ENCODE peak calls at places on chromosomes 7 and 10, in seven cellular contexts. P, G, U, Y, D, M and S are unnamed samples.

GRCh38 chr10:117345143-117345542 is 30.1 kb downstream of the PDZD8 start:
- DNase-seq in P (no peak), G (no peak), U (peak), Y (no peak), D (no peak), M (no peak), S (no peak)

GRCh38 chr7:102089175-102090098 is 197.2 kb upstream of the SH2B2 start:
- DNase-seq in P (no peak), G (no peak), U (no peak), Y (no peak), D (no peak), M (no peak), S (no peak)

GRCh38 chr10:43820663-43821062 is 172.0 kb upstream of the ZNF32 start:
- DNase-seq in P (no peak), G (no peak), U (no peak), Y (no peak), D (no peak), M (no peak), S (no peak)

GRCh38 chr7:151796871-151797270 is 80.0 kb downstream of the PRKAG2 start:
- DNase-seq in P (no peak), G (no peak), U (no peak), Y (no peak), D (peak), M (no peak), S (no peak)

GRCh38 chr7:157569967-157570366 is 233.2 kb downstream of the DNAJB6 start:
- DNase-seq in P (no peak), G (no peak), U (no peak), Y (no peak), D (no peak), M (no peak), S (no peak)

GRCh38 chr10:607545-608196 is 81.8 kb downstream of the DIP2C start:
- DNase-seq in P (no peak), G (no peak), U (no peak), Y (no peak), D (no peak), M (no peak), S (no peak)

GRCh38 chr7:64879097-64879730 is 23.9 kb upstream of the ZNF273 start:
- DNase-seq in P (no peak), G (no peak), U (no peak), Y (no peak), D (no peak), M (no peak), S (no peak)

GRCh38 chr10:114902151-114902550 is 35.8 kb upstream of the TRUB1 start:
- DNase-seq in P (no peak), G (peak), U (no peak), Y (no peak), D (no peak), M (no peak), S (no peak)

GRCh38 chr7:89002942-89003618 is 207.5 kb upstream of the TEX47 start:
- DNase-seq in P (no peak), G (no peak), U (peak), Y (no peak), D (no peak), M (no peak), S (no peak)

GRCh38 chr10:125694874-125695273 is 11.9 kb upstream of the TEX36 start:
- DNase-seq in P (peak), G (peak), U (peak), Y (peak), D (no peak), M (no peak), S (no peak)

GRCh38 chr7:35036361-35037171 is 719 bp downstream of the DPY19L1 start:
- DNase-seq in P (peak), G (no peak), U (peak), Y (peak), D (peak), M (peak), S (no peak)

GRCh38 chr10:77290528-77291155 is 347.0 kb downstream of the KCNMA1 start:
- DNase-seq in P (peak), G (peak), U (peak), Y (peak), D (no peak), M (no peak), S (peak)

GRCh38 chr7:40888499-40888898 is 753.7 kb downstream of the SUGCT start:
- DNase-seq in P (no peak), G (no peak), U (no peak), Y (no peak), D (no peak), M (peak), S (no peak)

GRCh38 chr7:23600251-23600650 is 3.1 kb downstream of the CCDC126 start:
- DNase-seq in P (no peak), G (no peak), U (peak), Y (no peak), D (no peak), M (no peak), S (no peak)

GRCh38 chr7:140161047-140161446 is 15.7 kb downstream of the KDM7A start:
- DNase-seq in P (no peak), G (no peak), U (no peak), Y (no peak), D (no peak), M (no peak), S (no peak)

GRCh38 chr7:23338439-23338838 is 39.3 kb downstream of the MALSU1 start:
- DNase-seq in P (no peak), G (no peak), U (no peak), Y (no peak), D (no peak), M (no peak), S (no peak)

GRCh38 chr10:59651902-59652301 is 57.7 kb downstream of the SLC16A9 start:
- DNase-seq in P (no peak), G (no peak), U (no peak), Y (no peak), D (no peak), M (no peak), S (no peak)

GRCh38 chr10:91887075-91887899 is 22.0 kb downstream of the FGFBP3 start:
- DNase-seq in P (peak), G (no peak), U (peak), Y (no peak), D (peak), M (peak), S (no peak)

GRCh38 chr10:102604379-102604960 is 39.8 kb upstream of the TRIM8 start:
- DNase-seq in P (peak), G (no peak), U (peak), Y (peak), D (no peak), M (no peak), S (peak)

GRCh38 chr10:6694447-6695155 is 114.5 kb upstream of the PRKCQ start:
- DNase-seq in P (no peak), G (no peak), U (peak), Y (peak), D (no peak), M (no peak), S (peak)

GRCh38 chr7:84900215-84900614 is 286.6 kb downstream of the SEMA3D start:
- DNase-seq in P (no peak), G (no peak), U (no peak), Y (no peak), D (no peak), M (no peak), S (no peak)

GRCh38 chr7:100516135-100516812 is 22.7 kb upstream of the AGFG2 start:
- DNase-seq in P (no peak), G (peak), U (peak), Y (peak), D (peak), M (peak), S (no peak)

GRCh38 chr7:129170373-129171021 is 17.9 kb upstream of the SMO start:
- DNase-seq in P (no peak), G (no peak), U (no peak), Y (no peak), D (no peak), M (no peak), S (no peak)

GRCh38 chr7:129166745-129167144 is 21.7 kb upstream of the SMO start:
- DNase-seq in P (no peak), G (no peak), U (no peak), Y (peak), D (no peak), M (no peak), S (no peak)

GRCh38 chr7:129169171-129169643 is 19.2 kb upstream of the SMO start:
- DNase-seq in P (no peak), G (no peak), U (peak), Y (no peak), D (peak), M (peak), S (no peak)

GRCh38 chr7:129168219-129168991 is 20.0 kb upstream of the SMO start:
- DNase-seq in P (no peak), G (no peak), U (no peak), Y (no peak), D (no peak), M (no peak), S (no peak)

GRCh38 chr7:129169705-129170319 is 18.6 kb upstream of the SMO start:
- DNase-seq in P (no peak), G (no peak), U (no peak), Y (no peak), D (no peak), M (no peak), S (no peak)
- H3K4me3 ChIP-seq in P (no peak), G (no peak), U (peak), Y (no peak), D (peak), M (peak), S (no peak)

DNA sequence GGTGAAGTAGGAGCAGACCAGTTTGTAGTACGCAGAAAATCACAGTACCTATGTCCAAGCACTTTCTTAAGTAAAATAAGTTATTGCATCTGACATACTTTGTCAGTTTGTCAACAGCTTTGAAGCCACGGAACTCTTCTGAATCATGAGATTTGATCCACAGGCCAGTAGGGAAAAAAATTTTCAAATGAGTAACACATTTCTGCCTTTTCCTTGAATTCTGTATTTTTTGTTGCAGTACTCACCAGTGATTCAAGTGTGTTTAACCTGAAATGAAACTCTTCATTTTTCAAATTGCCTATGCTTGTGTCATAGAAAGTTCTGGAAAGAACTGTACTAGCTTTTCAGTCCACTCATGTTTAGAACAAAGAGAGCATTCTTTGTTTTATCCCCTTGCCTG is 337.7 kb downstream of the GATA3 start:
- DNase-seq in P (no peak), G (peak), U (no peak), Y (peak), D (no peak), M (no peak), S (no peak)
- TF ChIP-seq CTCF in P (no peak), G (no peak), U (no peak), Y (no peak), D (no peak), M (no peak), S (no peak)

DNA sequence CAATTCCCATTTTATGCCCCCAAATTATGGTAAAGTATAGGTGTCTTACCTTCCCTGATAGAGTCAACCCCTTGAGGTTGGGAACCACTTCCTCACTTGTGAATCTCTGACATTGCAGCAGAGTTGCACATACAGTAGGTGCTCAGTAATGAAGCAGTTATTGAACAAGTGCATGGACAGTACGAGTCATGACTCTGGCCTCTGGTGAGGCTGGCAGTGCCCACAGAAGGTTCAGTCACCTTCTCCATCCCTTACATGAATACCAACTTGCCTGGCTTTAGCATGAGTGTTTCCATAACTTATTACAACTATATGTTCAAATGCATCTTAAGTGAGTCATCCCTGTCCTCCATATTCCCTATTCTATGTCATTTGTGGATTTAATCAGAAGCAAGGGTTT is 340.0 kb downstream of the ELMO1 start:
- DNase-seq in P (no peak), G (no peak), U (no peak), Y (peak), D (no peak), M (no peak), S (no peak)
- H3K4me3 ChIP-seq in P (no peak), G (no peak), U (no peak), Y (no peak), D (no peak), M (no peak), S (no peak)

DNA sequence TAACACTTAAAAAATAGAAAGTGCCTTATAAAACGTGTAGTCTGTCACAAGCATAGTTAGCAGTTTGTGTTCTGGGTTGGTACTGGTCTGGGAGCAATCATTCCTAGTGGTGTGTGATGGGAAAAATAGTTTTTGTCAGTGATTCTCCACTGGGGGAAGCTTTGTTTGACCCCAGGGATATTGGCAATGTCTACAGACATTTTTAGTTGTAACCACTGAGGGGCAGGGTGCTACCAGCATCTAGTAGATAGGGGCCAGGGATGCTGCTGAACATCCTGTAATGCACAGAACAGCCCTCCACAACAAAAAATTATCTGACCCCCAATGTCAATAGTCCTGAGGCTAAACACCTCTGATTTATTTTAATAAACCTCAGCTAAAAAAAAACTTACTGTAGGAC is 51.6 kb upstream of the CREB5 start:
- DNase-seq in P (no peak), G (no peak), U (no peak), Y (no peak), D (no peak), M (no peak), S (no peak)
- TF ChIP-seq CTCF in P (no peak), G (no peak), U (no peak), Y (no peak), D (no peak), M (no peak), S (peak)

GRCh38 chr10:61987537-61987936 is 86.0 kb downstream of the ARID5B start:
- DNase-seq in P (no peak), G (no peak), U (no peak), Y (no peak), D (no peak), M (no peak), S (no peak)
- H3K4me3 ChIP-seq in P (no peak), G (no peak), U (no peak), Y (no peak), D (peak), M (no peak), S (no peak)

DNA sequence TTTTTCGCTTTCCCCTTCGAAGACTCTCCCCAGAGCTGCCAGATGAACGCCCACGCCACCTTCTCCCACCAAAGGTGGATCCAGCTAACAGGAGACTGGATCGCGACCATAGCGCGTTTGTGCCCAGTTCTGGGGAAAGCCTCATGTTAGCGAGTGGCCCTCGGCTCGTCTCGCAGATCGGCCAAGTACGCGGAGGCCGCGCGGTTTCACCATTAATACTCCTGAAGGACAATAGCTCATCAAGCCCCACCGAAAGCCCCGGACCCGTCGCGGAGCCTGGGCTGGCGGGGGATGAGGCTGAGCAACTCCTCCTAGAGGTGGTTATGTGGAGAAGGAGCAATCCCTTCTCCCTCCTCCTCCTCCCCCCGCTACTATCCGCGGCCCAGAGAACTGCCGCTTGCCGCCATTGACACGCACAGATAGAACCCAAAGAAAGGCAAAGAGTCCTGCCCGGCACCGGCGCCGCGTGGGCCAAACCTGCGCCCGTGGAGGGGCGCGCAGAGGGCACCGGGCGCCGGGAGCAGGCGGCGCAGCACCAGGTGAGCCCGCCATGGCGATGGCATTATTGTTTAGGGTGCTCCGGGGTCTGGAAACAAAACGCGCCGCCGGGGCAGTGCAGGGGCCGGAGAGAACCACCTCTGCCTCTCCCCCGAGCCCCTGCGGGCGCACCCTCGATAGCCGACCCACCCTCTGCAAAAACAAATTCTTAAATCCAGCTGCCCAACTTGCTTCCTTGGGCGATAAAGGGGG is at the start of gene MACROH2A2:
- DNase-seq in P (peak), G (peak), U (peak), Y (peak), D (peak), M (peak), S (no peak)
- TF ChIP-seq CTCF in P (peak), G (peak), U (peak), Y (peak), D (peak), M (no peak), S (peak)

GRCh38 chr7:106282852-106283251 is 1.9 kb downstream of the NAMPT start:
- DNase-seq in P (no peak), G (no peak), U (no peak), Y (no peak), D (no peak), M (no peak), S (no peak)
- H3K4me3 ChIP-seq in P (peak), G (no peak), U (peak), Y (peak), D (peak), M (peak), S (peak)

DNA sequence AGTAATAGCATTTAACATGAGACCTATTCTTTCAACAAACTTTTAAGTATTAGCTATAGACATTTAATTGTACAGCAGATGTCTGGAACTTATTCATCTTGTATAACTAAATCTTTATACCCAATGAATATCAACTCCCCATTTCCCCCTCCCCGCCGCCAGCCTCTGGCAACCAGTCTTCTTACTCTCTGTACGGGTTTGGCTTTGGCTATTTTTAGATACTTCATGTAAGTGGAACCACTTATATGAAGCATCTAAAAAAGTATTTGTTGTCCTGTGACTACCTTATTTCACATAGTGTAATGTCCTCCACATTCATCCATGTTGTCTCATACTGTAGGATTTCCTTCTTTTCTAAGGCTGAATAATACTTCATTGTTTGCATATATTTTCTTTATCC is 60.8 kb downstream of the RAB18 start:
- DNase-seq in P (no peak), G (no peak), U (no peak), Y (no peak), D (no peak), M (no peak), S (no peak)
- TF ChIP-seq CTCF in P (no peak), G (no peak), U (no peak), Y (no peak), D (no peak), M (no peak), S (no peak)

DNA sequence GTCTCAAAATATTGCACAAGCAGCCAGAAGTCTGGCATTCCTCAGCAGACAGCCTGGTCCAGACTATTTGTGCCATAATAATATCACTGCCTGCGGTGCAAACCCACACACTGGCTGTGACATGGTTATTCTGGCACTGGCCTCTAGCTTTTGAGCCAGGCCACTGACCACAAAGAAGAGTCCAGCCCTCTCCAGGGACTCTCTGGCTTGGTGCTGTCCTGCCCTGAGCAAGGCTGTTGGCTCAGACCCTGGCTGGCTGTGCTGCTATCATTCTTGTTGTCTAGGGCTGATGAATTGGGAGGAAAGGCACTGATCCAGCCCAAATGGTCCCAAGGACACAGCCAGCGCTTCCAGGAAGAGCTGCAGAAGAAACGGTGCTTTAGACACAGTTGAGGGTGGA is 80.9 kb downstream of the TMEM130 start:
- DNase-seq in P (no peak), G (no peak), U (no peak), Y (no peak), D (no peak), M (no peak), S (no peak)
- H3K4me3 ChIP-seq in P (no peak), G (no peak), U (no peak), Y (no peak), D (no peak), M (no peak), S (no peak)

GRCh38 chr10:51956822-51957221 is 257.4 kb upstream of the CSTF2T start:
- DNase-seq in P (no peak), G (no peak), U (no peak), Y (no peak), D (no peak), M (no peak), S (no peak)

GRCh38 chr10:51955696-51956095 is 256.3 kb upstream of the CSTF2T start:
- DNase-seq in P (no peak), G (no peak), U (no peak), Y (no peak), D (no peak), M (no peak), S (no peak)

GRCh38 chr10:51961401-51961800 is 262.0 kb upstream of the CSTF2T start:
- DNase-seq in P (no peak), G (no peak), U (no peak), Y (no peak), D (no peak), M (no peak), S (no peak)

GRCh38 chr10:51964630-51965029 is 265.2 kb upstream of the CSTF2T start:
- DNase-seq in P (no peak), G (peak), U (peak), Y (no peak), D (no peak), M (no peak), S (no peak)

DNA sequence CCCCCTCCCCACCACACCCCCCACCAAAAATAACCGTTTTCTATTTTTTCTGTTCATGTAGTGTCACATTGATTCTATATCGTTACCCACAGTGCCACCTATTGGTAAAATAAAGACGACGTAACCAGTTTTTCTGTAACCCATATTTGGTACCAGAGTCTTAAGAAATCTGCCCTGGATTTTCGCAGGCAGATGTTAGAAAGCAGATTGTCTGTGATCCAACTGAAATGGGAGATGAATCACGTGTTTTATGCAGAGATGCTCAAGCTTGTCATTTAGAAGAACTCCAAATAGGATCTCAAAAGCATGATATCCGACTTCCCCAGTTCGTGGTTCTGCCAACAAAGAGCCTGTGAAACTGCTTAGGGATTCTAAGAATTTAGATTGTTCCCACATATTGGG is 261.1 kb upstream of the CSTF2T start:
- DNase-seq in P (peak), G (peak), U (peak), Y (peak), D (no peak), M (no peak), S (no peak)
- TF ChIP-seq CTCF in P (peak), G (peak), U (peak), Y (peak), D (peak), M (peak), S (peak)